ENCODE peak calls at places on chromosome 10, in six cellular contexts. W, N, G, M, X and Q are unnamed samples.

GRCh38 chr10:102420443-102420809 is 210 bp upstream of the FBXL15 start:
- DNase-seq in W (no peak), N (no peak), G (peak; percentile 90), M (no peak), X (no peak), Q (no peak)

GRCh38 chr10:12726971-12727831 is 274.3 kb downstream of the CCDC3 start:
- DNase-seq in W (no peak), N (no peak), G (peak; percentile 47), M (no peak), X (no peak), Q (no peak)

GRCh38 chr10:16986406-16987128 is 143.0 kb downstream of the CUBN start:
- DNase-seq in W (no peak), N (no peak), G (no peak), M (no peak), X (no peak), Q (no peak)

GRCh38 chr10:314381-314780 is 179.1 kb downstream of the ZMYND11 start:
- DNase-seq in W (no peak), N (no peak), G (no peak), M (no peak), X (no peak), Q (no peak)

GRCh38 chr10:44398747-44399477 is 14.0 kb upstream of the CXCL12 start:
- DNase-seq in W (no peak), N (no peak), G (no peak), M (no peak), X (no peak), Q (no peak)

GRCh38 chr10:114172776-114173555 is 1.0 kb downstream of the CCDC186 start:
- DNase-seq in W (no peak), N (no peak), G (no peak), M (no peak), X (no peak), Q (no peak)

GRCh38 chr10:10917031-10917430 is 100.6 kb upstream of the CELF2 start:
- DNase-seq in W (no peak), N (no peak), G (no peak), M (no peak), X (no peak), Q (no peak)

GRCh38 chr10:123496996-123497660 is 169.0 kb upstream of the GPR26 start:
- DNase-seq in W (no peak), N (no peak), G (no peak), M (no peak), X (no peak), Q (no peak)

GRCh38 chr10:75640803-75641202 is 209.4 kb downstream of the LRMDA start:
- DNase-seq in W (no peak), N (no peak), G (no peak), M (no peak), X (no peak), Q (no peak)

GRCh38 chr10:50614444-50615137 is 9.2 kb downstream of the SGMS1 start:
- DNase-seq in W (peak; percentile 51), N (no peak), G (no peak), M (no peak), X (no peak), Q (no peak)

GRCh38 chr10:70845261-70845660 is 29.5 kb downstream of the SGPL1 start:
- DNase-seq in W (no peak), N (no peak), G (no peak), M (no peak), X (no peak), Q (no peak)

GRCh38 chr10:8852546-8852945 is 798.1 kb downstream of the GATA3 start:
- DNase-seq in W (no peak), N (no peak), G (no peak), M (no peak), X (no peak), Q (no peak)

GRCh38 chr10:22805304-22805703 is 90.9 kb upstream of the PIP4K2A start:
- DNase-seq in W (no peak), N (no peak), G (no peak), M (no peak), X (no peak), Q (no peak)